ENCODE peak calls at places on chromosome X, in seven cellular contexts. L, W, E, A, Y, T and O are unnamed samples.

GRCh38 chrX:103687696-103688191 is 1.2 kb upstream of the MORF4L2 start:
- DNase-seq in Y (peak), L (peak), W (peak), T (peak), A (peak), E (peak), O (no peak)

GRCh38 chrX:15143050-15143824 is 126.6 kb downstream of the ASB9 start:
- DNase-seq in Y (peak), E (peak), W (no peak), T (peak), A (peak), L (peak), O (no peak)

GRCh38 chrX:97155809-97156208 is 272.1 kb downstream of the RPA4 start:
- DNase-seq in A (no peak), E (no peak), L (peak), Y (no peak), T (no peak), W (no peak), O (no peak)

GRCh38 chrX:82813671-82814078 is 694.4 kb upstream of the POU3F4 start:
- DNase-seq in L (no peak), A (peak), W (no peak), T (no peak), E (peak), Y (no peak), O (no peak)

GRCh38 chrX:119041175-119041574 is 31.6 kb upstream of the CT47C1 start:
- DNase-seq in E (peak), L (peak), Y (no peak), W (no peak), A (peak), T (no peak), O (no peak)

GRCh38 chrX:39948564-39948963 is 149.2 kb downstream of the BCOR start:
- DNase-seq in Y (no peak), L (peak), E (no peak), T (no peak), W (no peak), A (no peak), O (no peak)

GRCh38 chrX:63466690-63467089 is 115.6 kb upstream of the SPIN4 start:
- DNase-seq in L (no peak), T (no peak), A (no peak), W (no peak), E (no peak), Y (no peak), O (no peak)

GRCh38 chrX:40199704-40200103 is 101.9 kb upstream of the BCOR start:
- DNase-seq in T (no peak), E (no peak), A (no peak), W (no peak), L (no peak), Y (no peak), O (no peak)

GRCh38 chrX:38041237-38041636 is 34.9 kb downstream of the SYTL5 start:
- DNase-seq in A (no peak), L (no peak), W (no peak), E (no peak), Y (no peak), T (no peak), O (no peak)

GRCh38 chrX:141732031-141732430 is 33.5 kb upstream of the SPANXD start:
- DNase-seq in E (no peak), Y (no peak), L (no peak), T (no peak), W (no peak), A (no peak), O (no peak)

GRCh38 chrX:37347420-37347819 is 1.7 kb upstream of the PRRG1 start:
- DNase-seq in W (no peak), Y (no peak), E (peak), A (peak), L (no peak), T (no peak), O (no peak)

GRCh38 chrX:13506574-13506973 is 62.8 kb upstream of the EGFL6 start:
- DNase-seq in E (peak), L (peak), A (peak), Y (no peak), W (peak), T (peak), O (no peak)

DNA sequence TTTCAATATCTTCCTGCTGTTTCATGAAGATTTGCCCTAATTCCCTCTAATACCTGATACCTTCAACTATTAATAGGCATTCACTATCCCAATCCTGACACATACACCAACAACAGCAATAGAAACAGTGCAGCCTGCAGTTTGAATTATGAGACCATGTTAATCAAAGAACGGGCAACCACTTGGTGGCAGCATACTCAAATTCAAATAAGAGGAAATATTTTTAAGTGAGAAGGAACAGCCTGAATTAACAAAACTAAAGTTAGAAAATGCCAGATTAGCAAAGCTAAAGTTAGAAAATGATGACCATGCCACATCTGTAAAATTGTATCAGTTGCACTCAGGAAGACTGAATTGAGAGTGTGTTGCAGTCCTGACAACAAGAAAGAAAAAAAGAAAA is 204.9 kb downstream of the SMARCA1 start:
- DNase-seq in E (peak), L (peak), Y (no peak), T (peak), A (peak), W (no peak), O (no peak)
- TF ChIP-seq CTCF in E (peak), L (peak), Y (peak), T (peak), A (peak), W (no peak), O (peak)

GRCh38 chrX:26783512-26784225 is 567.7 kb downstream of the MAGEB5 start:
- DNase-seq in W (no peak), Y (no peak), E (peak), A (peak), T (peak), L (peak), O (no peak)
- TF ChIP-seq CTCF in W (no peak), Y (peak), E (peak), A (peak), T (peak), L (peak), O (peak)

GRCh38 chrX:85627363-85627762 is 247.9 kb upstream of the POF1B start:
- DNase-seq in E (peak), W (no peak), Y (no peak), T (peak), A (no peak), L (peak), O (no peak)
- TF ChIP-seq CTCF in E (peak), W (no peak), Y (no peak), T (peak), A (peak), L (no peak), O (peak)

GRCh38 chrX:105700316-105700715 is 122.0 kb upstream of the NRK start:
- DNase-seq in T (no peak), A (no peak), W (no peak), E (no peak), Y (no peak), L (no peak), O (no peak)
- TF ChIP-seq CTCF in T (no peak), A (no peak), W (no peak), E (no peak), Y (no peak), L (no peak), O (no peak)